ENCODE peak calls at places on chromosome 15, in seven cellular contexts. Q is fibroblast of mammary gland, L is uterus, G is cardiac muscle cell, W is upper lobe of right lung, A is cardiac fibroblast, E is foreskin fibroblast. T is an unnamed sample.

GRCh38 chr15:63601026-63601726 is 4.0 kb downstream of the FBXL22 start:
- DNase-seq in Q (no peak), L (peak), G (peak), W (peak), A (peak), E (peak), T (no peak)

GRCh38 chr15:37135225-37135624 is 34.9 kb upstream of the MEIS2 start:
- DNase-seq in Q (no peak), L (no peak), G (no peak), W (no peak), A (no peak), E (no peak), T (no peak)

GRCh38 chr15:101127503-101128076 is 124.3 kb downstream of the CHSY1 start:
- DNase-seq in Q (peak), L (peak), G (peak), W (no peak), A (peak), E (peak), T (peak)

GRCh38 chr15:67916051-67916374 is 76.2 kb upstream of the RNU6-1 start:
- DNase-seq in Q (no peak), L (no peak), G (no peak), W (no peak), A (no peak), E (no peak), T (no peak)

GRCh38 chr15:98758224-98758623 is 109.9 kb downstream of the IGF1R start:
- DNase-seq in Q (no peak), L (no peak), G (no peak), W (no peak), A (no peak), E (no peak), T (no peak)

GRCh38 chr15:57171414-57171813 is 204.9 kb upstream of the CGNL1 start:
- DNase-seq in Q (peak), L (no peak), G (no peak), W (no peak), A (no peak), E (no peak), T (no peak)

GRCh38 chr15:39397883-39398282 is 183.0 kb upstream of the THBS1 start:
- DNase-seq in Q (no peak), L (no peak), G (no peak), W (no peak), A (no peak), E (no peak), T (no peak)

GRCh38 chr15:40253179-40253790 is 14.4 kb downstream of the PAK6 start:
- DNase-seq in Q (no peak), L (no peak), G (no peak), W (peak), A (no peak), E (no peak), T (no peak)

GRCh38 chr15:81155375-81156218 is 21.5 kb downstream of the CFAP161 start:
- DNase-seq in Q (peak), L (peak), G (peak), W (no peak), A (peak), E (peak), T (no peak)

GRCh38 chr15:100114100-100114499 is 227.7 kb downstream of the ADAMTS17 start:
- DNase-seq in Q (peak), L (peak), G (peak), W (peak), A (peak), E (peak), T (peak)

GRCh38 chr15:39801641-39802309 is 19.1 kb upstream of the FSIP1 start:
- DNase-seq in Q (no peak), L (no peak), G (peak), W (no peak), A (no peak), E (no peak), T (no peak)

DNA sequence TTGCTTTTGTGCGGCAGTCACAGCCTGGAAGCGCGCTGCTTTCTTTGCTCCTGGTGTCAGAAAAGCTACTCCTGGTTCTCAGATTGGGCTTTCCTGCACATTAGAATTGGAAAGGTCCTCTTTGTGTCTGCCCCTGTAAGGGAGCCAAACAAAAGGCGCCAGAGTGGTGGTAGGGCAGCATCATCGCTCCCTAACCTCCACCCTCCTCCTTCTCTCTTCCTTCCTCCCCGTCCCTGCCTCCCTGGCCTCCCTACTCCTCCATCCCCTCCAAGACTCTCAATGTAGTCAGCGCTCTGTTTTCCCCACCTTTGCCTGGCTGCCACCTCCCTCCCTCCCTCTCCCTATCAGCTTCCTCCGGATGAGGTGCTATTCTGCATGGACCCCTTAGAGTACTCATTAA is 65.3 kb downstream of the SH3GL3 start:
- DNase-seq in Q (no peak), L (no peak), G (no peak), W (no peak), A (no peak), E (no peak), T (no peak)
- H3K4me3 ChIP-seq in Q (no peak), L (no peak), G (no peak), W (no peak), A (no peak), E (no peak), T (no peak)

GRCh38 chr15:29942144-29942543 is 119.9 kb upstream of the TJP1 start:
- DNase-seq in Q (peak), L (no peak), G (no peak), W (no peak), A (peak), E (no peak), T (no peak)
- TF ChIP-seq CTCF in Q (peak), L (peak), G (peak), W (peak), A (peak), E (peak), T (no peak)

GRCh38 chr15:78035319-78035718 is 42.2 kb downstream of the TBC1D2B start:
- DNase-seq in Q (no peak), L (peak), G (peak), W (no peak), A (peak), E (no peak), T (no peak)
- H3K4me3 ChIP-seq in Q (no peak), L (no peak), G (no peak), W (no peak), A (no peak), E (no peak), T (peak)

GRCh38 chr15:62021991-62022600 is 38.2 kb downstream of the VPS13C start:
- DNase-seq in Q (peak), L (no peak), G (peak), W (no peak), A (no peak), E (no peak), T (no peak)
- TF ChIP-seq CTCF in Q (peak), L (no peak), G (peak), W (peak), A (peak), E (peak), T (no peak)

GRCh38 chr15:60002528-60003218 is 1.4 kb upstream of the FOXB1 start:
- DNase-seq in Q (no peak), L (no peak), G (no peak), W (no peak), A (no peak), E (no peak), T (no peak)
- H3K4me3 ChIP-seq in Q (no peak), L (no peak), G (no peak), W (no peak), A (no peak), E (no peak), T (no peak)

GRCh38 chr15:53962646-53963561 is 15.3 kb upstream of the UNC13C start:
- DNase-seq in Q (peak), L (no peak), G (peak), W (no peak), A (peak), E (no peak), T (no peak)
- TF ChIP-seq CTCF in Q (peak), L (no peak), G (peak), W (peak), A (peak), E (peak), T (no peak)

DNA sequence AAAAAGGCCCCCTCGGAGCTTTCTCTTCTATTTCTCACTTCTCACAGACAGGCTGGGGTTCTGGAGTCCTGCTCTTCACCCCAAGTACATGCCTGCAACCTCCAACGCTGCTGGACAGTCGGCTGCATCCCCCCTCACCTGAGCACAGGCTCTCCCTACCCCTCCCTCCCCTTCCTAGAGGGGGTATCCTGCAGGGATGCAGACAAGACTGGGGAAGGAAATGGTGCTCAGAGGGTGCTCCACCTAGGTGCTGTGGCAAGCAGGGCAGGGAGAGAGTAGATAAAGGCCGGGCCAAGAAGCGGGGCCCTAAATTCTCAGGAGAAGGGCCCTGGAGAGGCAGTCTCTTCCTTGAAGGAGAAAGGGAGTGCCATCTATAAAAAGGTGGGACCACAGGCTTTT is 7.0 kb upstream of the STRA6 start:
- DNase-seq in Q (no peak), L (no peak), G (no peak), W (no peak), A (no peak), E (no peak), T (no peak)
- H3K4me3 ChIP-seq in Q (no peak), L (no peak), G (no peak), W (no peak), A (no peak), E (no peak), T (no peak)

DNA sequence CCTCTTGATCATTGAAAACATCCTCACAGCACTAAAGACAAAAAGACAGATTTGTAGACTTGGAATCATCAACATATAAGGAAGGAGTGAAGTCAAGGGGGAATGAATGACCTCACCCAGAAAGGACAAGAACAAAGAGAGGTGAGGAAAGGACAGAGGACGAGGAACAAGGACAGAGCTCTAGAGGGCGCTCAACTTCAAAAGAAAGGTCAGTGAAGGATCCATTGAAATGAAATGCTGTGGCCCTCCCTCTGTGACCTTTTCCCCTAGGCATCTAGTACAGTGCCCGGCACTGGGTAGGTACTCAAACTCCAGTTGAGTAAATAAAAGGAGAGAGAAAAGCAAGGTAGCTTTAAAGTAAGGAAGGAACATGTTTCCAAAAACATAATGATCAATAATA is 2.6 kb downstream of the ATP8B4 start:
- DNase-seq in Q (peak), L (no peak), G (peak), W (no peak), A (peak), E (no peak), T (no peak)
- TF ChIP-seq CTCF in Q (peak), L (no peak), G (peak), W (peak), A (peak), E (peak), T (no peak)

T was measured in coronary artery.